ENCODE peak calls at places on chromosomes 11 and 22, in five cellular contexts. One of them, this sample, is unnamed.

GRCh38 chr11:62671272-62671603 is 235 bp upstream of the UQCC3 start:
- DNase-seq in RCC 7860: peak
- DNase-seq in GM23248: peak
- DNase-seq in HFF-Myc: no peak
- DNase-seq in cardiac fibroblast: no peak
- DNase-seq in this sample: no peak

GRCh38 chr11:103433380-103433779 is 324.2 kb downstream of the DYNC2H1 start:
- DNase-seq in RCC 7860: peak
- DNase-seq in GM23248: peak
- DNase-seq in HFF-Myc: peak
- DNase-seq in cardiac fibroblast: peak
- DNase-seq in this sample: peak

GRCh38 chr11:3837793-3838192 is 3.0 kb downstream of the RHOG start:
- DNase-seq in RCC 7860: no peak
- DNase-seq in GM23248: peak
- DNase-seq in HFF-Myc: no peak
- DNase-seq in cardiac fibroblast: peak
- DNase-seq in this sample: no peak

GRCh38 chr11:126072141-126072741 is 9.6 kb upstream of the CDON start:
- DNase-seq in RCC 7860: no peak
- DNase-seq in GM23248: no peak
- DNase-seq in HFF-Myc: no peak
- DNase-seq in cardiac fibroblast: no peak
- DNase-seq in this sample: no peak

GRCh38 chr22:37777122-37777687 is 30.5 kb upstream of the GCAT start:
- DNase-seq in RCC 7860: peak
- DNase-seq in GM23248: peak
- DNase-seq in HFF-Myc: peak
- DNase-seq in cardiac fibroblast: peak
- DNase-seq in this sample: peak

GRCh38 chr11:69215784-69216415 is 60.2 kb downstream of the SMIM38 start:
- DNase-seq in RCC 7860: no peak
- DNase-seq in GM23248: peak
- DNase-seq in HFF-Myc: no peak
- DNase-seq in cardiac fibroblast: peak
- DNase-seq in this sample: peak

GRCh38 chr22:49113758-49114157 is 713.9 kb downstream of the BRD1 start:
- DNase-seq in RCC 7860: no peak
- DNase-seq in GM23248: no peak
- DNase-seq in HFF-Myc: no peak
- DNase-seq in cardiac fibroblast: no peak
- DNase-seq in this sample: no peak

GRCh38 chr11:121328967-121329653 is 36.5 kb downstream of the SC5D start:
- DNase-seq in RCC 7860: no peak
- DNase-seq in GM23248: no peak
- DNase-seq in HFF-Myc: no peak
- DNase-seq in cardiac fibroblast: no peak
- DNase-seq in this sample: no peak

GRCh38 chr11:9260182-9261146 is 4.7 kb downstream of the DENND5A start:
- DNase-seq in RCC 7860: no peak
- DNase-seq in GM23248: peak
- DNase-seq in HFF-Myc: no peak
- DNase-seq in cardiac fibroblast: no peak
- DNase-seq in this sample: no peak

GRCh38 chr11:72867970-72868369 is 53.8 kb downstream of the ATG16L2 start:
- DNase-seq in RCC 7860: no peak
- DNase-seq in GM23248: no peak
- DNase-seq in HFF-Myc: no peak
- DNase-seq in cardiac fibroblast: no peak
- DNase-seq in this sample: no peak

GRCh38 chr22:30943368-30943767 is 25.2 kb downstream of the MORC2 start:
- DNase-seq in RCC 7860: no peak
- DNase-seq in GM23248: no peak
- DNase-seq in HFF-Myc: no peak
- DNase-seq in cardiac fibroblast: no peak
- DNase-seq in this sample: no peak

GRCh38 chr11:2388431-2389024 is 11.4 kb downstream of the CD81 start:
- DNase-seq in RCC 7860: no peak
- DNase-seq in GM23248: no peak
- DNase-seq in HFF-Myc: no peak
- DNase-seq in cardiac fibroblast: no peak
- DNase-seq in this sample: no peak

GRCh38 chr11:12170984-12171383 is 60.6 kb downstream of the MICAL2 start:
- DNase-seq in RCC 7860: no peak
- DNase-seq in GM23248: peak
- DNase-seq in HFF-Myc: no peak
- DNase-seq in cardiac fibroblast: peak
- DNase-seq in this sample: peak

GRCh38 chr22:42938449-42938848 is 76.5 kb downstream of the PACSIN2 start:
- DNase-seq in RCC 7860: no peak
- DNase-seq in GM23248: no peak
- DNase-seq in HFF-Myc: no peak
- DNase-seq in cardiac fibroblast: no peak
- DNase-seq in this sample: no peak

GRCh38 chr22:17890245-17890671 is 116.0 kb upstream of the BID start:
- DNase-seq in RCC 7860: peak
- DNase-seq in GM23248: peak
- DNase-seq in HFF-Myc: no peak
- DNase-seq in cardiac fibroblast: no peak
- DNase-seq in this sample: no peak

GRCh38 chr11:10287140-10287539 is 6.9 kb downstream of the SBF2 start:
- DNase-seq in RCC 7860: no peak
- DNase-seq in GM23248: no peak
- DNase-seq in HFF-Myc: no peak
- DNase-seq in cardiac fibroblast: no peak
- DNase-seq in this sample: no peak

GRCh38 chr22:46192210-46192993 is 42.1 kb downstream of the PPARA start:
- DNase-seq in RCC 7860: no peak
- DNase-seq in GM23248: no peak
- DNase-seq in HFF-Myc: no peak
- DNase-seq in cardiac fibroblast: no peak
- DNase-seq in this sample: no peak

GRCh38 chr11:2818503-2818902 is 67.1 kb downstream of the CDKN1C start:
- DNase-seq in RCC 7860: no peak
- DNase-seq in GM23248: no peak
- DNase-seq in HFF-Myc: no peak
- DNase-seq in cardiac fibroblast: no peak
- DNase-seq in this sample: no peak

GRCh38 chr11:25961539-25961938 is 370.4 kb upstream of the ANO3 start:
- DNase-seq in RCC 7860: no peak
- DNase-seq in GM23248: no peak
- DNase-seq in HFF-Myc: no peak
- DNase-seq in cardiac fibroblast: no peak
- DNase-seq in this sample: peak

GRCh38 chr22:35552186-35552842 is 11.7 kb downstream of the RASD2 start:
- DNase-seq in RCC 7860: no peak
- DNase-seq in GM23248: peak
- DNase-seq in HFF-Myc: no peak
- DNase-seq in cardiac fibroblast: peak
- DNase-seq in this sample: no peak

GRCh38 chr11:57641011-57641410 is 8.7 kb downstream of the YPEL4 start:
- DNase-seq in RCC 7860: no peak
- DNase-seq in GM23248: peak
- DNase-seq in HFF-Myc: no peak
- DNase-seq in cardiac fibroblast: peak
- DNase-seq in this sample: no peak

GRCh38 chr11:45641961-45642360 is 23.5 kb downstream of the CHST1 start:
- DNase-seq in RCC 7860: no peak
- DNase-seq in GM23248: no peak
- DNase-seq in HFF-Myc: no peak
- DNase-seq in cardiac fibroblast: no peak
- DNase-seq in this sample: no peak

GRCh38 chr11:104881117-104881794 is 17.0 kb downstream of the CASP12 start:
- DNase-seq in RCC 7860: no peak
- DNase-seq in GM23248: no peak
- DNase-seq in HFF-Myc: no peak
- DNase-seq in cardiac fibroblast: no peak
- DNase-seq in this sample: no peak

GRCh38 chr11:28715726-28716125 is 607.5 kb downstream of the METTL15 start:
- DNase-seq in RCC 7860: no peak
- DNase-seq in GM23248: no peak
- DNase-seq in HFF-Myc: no peak
- DNase-seq in cardiac fibroblast: no peak
- DNase-seq in this sample: no peak

GRCh38 chr22:45891471-45891995 is 85.4 kb downstream of the WNT7B start:
- DNase-seq in RCC 7860: no peak
- DNase-seq in GM23248: no peak
- DNase-seq in HFF-Myc: no peak
- DNase-seq in cardiac fibroblast: no peak
- DNase-seq in this sample: no peak

GRCh38 chr22:30015846-30016245 is 64.4 kb upstream of the HORMAD2 start:
- DNase-seq in RCC 7860: peak
- DNase-seq in GM23248: peak
- DNase-seq in HFF-Myc: no peak
- DNase-seq in cardiac fibroblast: no peak
- DNase-seq in this sample: peak

GRCh38 chr11:69524291-69524882 is 42.9 kb downstream of the LINC01488 start:
- DNase-seq in RCC 7860: no peak
- DNase-seq in GM23248: peak
- DNase-seq in HFF-Myc: no peak
- DNase-seq in cardiac fibroblast: peak
- DNase-seq in this sample: peak

GRCh38 chr11:11313426-11313825 is 39.6 kb downstream of the CSNK2A3 start:
- DNase-seq in RCC 7860: peak
- DNase-seq in GM23248: peak
- DNase-seq in HFF-Myc: peak
- DNase-seq in cardiac fibroblast: peak
- DNase-seq in this sample: peak

GRCh38 chr22:48236261-48236660 is 1473.8 kb downstream of the TBC1D22A start:
- DNase-seq in RCC 7860: no peak
- DNase-seq in GM23248: no peak
- DNase-seq in HFF-Myc: no peak
- DNase-seq in cardiac fibroblast: no peak
- DNase-seq in this sample: no peak

GRCh38 chr11:2742201-2742600 is 42.4 kb upstream of the KCNQ1OT1 start:
- DNase-seq in RCC 7860: no peak
- DNase-seq in GM23248: no peak
- DNase-seq in HFF-Myc: no peak
- DNase-seq in cardiac fibroblast: no peak
- DNase-seq in this sample: no peak

GRCh38 chr22:20080776-20081654 is 974 bp downstream of the DGCR8 start:
- DNase-seq in RCC 7860: peak
- DNase-seq in GM23248: peak
- DNase-seq in HFF-Myc: no peak
- DNase-seq in cardiac fibroblast: peak
- DNase-seq in this sample: peak

GRCh38 chr22:46845281-46846153 is 83.1 kb downstream of the TBC1D22A start:
- DNase-seq in RCC 7860: no peak
- DNase-seq in GM23248: peak
- DNase-seq in HFF-Myc: no peak
- DNase-seq in cardiac fibroblast: peak
- DNase-seq in this sample: peak

GRCh38 chr11:34558211-34558610 is 44.6 kb upstream of the ELF5 start:
- DNase-seq in RCC 7860: no peak
- DNase-seq in GM23248: no peak
- DNase-seq in HFF-Myc: no peak
- DNase-seq in cardiac fibroblast: no peak
- DNase-seq in this sample: no peak

GRCh38 chr22:50600541-50600940 is at the start of gene MAPK8IP2:
- DNase-seq in RCC 7860: no peak
- DNase-seq in GM23248: no peak
- DNase-seq in HFF-Myc: no peak
- DNase-seq in cardiac fibroblast: no peak
- DNase-seq in this sample: no peak

This sample was measured in fibroblast of lung.